ENCODE peak calls at places on chromosomes 7 and 10, in four cellular contexts. C is IMR-90, M is GM23338, W is astrocyte. G is an unnamed sample.

GRCh38 chr7:15889501-15889900 is 203.0 kb upstream of the MEOX2 start:
- DNase-seq in W (no peak), M (peak; percentile 29), C (no peak), G (peak; percentile 35)

GRCh38 chr10:86064219-86064618 is 302.4 kb downstream of the GRID1 start:
- DNase-seq in W (no peak), M (no peak), C (no peak), G (no peak)

GRCh38 chr10:3949741-3950140 is 164.7 kb upstream of the KLF6 start:
- DNase-seq in C (no peak), W (no peak), M (peak; percentile 20), G (peak; percentile 52)

GRCh38 chr7:28291559-28291958 is 111.0 kb upstream of the JAZF1 start:
- DNase-seq in W (no peak), M (peak; percentile 96), C (no peak), G (no peak)

GRCh38 chr10:59625842-59626522 is 83.7 kb downstream of the SLC16A9 start:
- DNase-seq in C (peak; percentile 71), M (peak; percentile 87), W (peak; percentile 49), G (peak; percentile 79)

GRCh38 chr7:64882341-64883112 is 20.5 kb upstream of the ZNF273 start:
- DNase-seq in W (peak; percentile 20), M (peak; percentile 83), C (no peak), G (peak; percentile 97)

GRCh38 chr7:127582361-127582760 is 3.0 kb downstream of the GCC1 start:
- DNase-seq in M (no peak), W (no peak), C (no peak), G (no peak)

GRCh38 chr7:155850730-155851678 is 38.7 kb upstream of the SHH start:
- DNase-seq in C (no peak), W (no peak), M (no peak), G (no peak)

GRCh38 chr7:152891160-152891621 is 131.6 kb downstream of the ACTR3B start:
- DNase-seq in M (no peak), C (no peak), W (no peak), G (peak; percentile 57)

GRCh38 chr7:21850531-21851285 is 95.0 kb downstream of the CDCA7L start:
- DNase-seq in W (peak; percentile 17), M (no peak), C (peak; percentile 11), G (peak; percentile 43)

GRCh38 chr7:135644154-135644553 is 18.2 kb upstream of the STMP1 start:
- DNase-seq in W (no peak), C (peak; percentile 12), M (no peak), G (no peak)

GRCh38 chr7:121401896-121402295 is 5.8 kb upstream of the FAM3C start:
- DNase-seq in C (no peak), M (no peak), W (no peak), G (peak; percentile 17)

GRCh38 chr7:45421096-45421495 is 153.1 kb upstream of the ADCY1 start:
- DNase-seq in M (no peak), W (peak; percentile 56), C (peak; percentile 5), G (no peak)

GRCh38 chr7:25624837-25625236 is 396.6 kb upstream of the NPVF start:
- DNase-seq in W (no peak), C (no peak), M (no peak), G (no peak)

GRCh38 chr7:74294191-74294998 is 5.2 kb downstream of the CLIP2 start:
- DNase-seq in M (peak; percentile 48), W (no peak), C (no peak), G (peak; percentile 96)

GRCh38 chr10:90148121-90148855 is 446.9 kb downstream of the KIF20B start:
- DNase-seq in W (peak; percentile 86), C (peak; percentile 22), M (peak; percentile 65), G (peak; percentile 62)

GRCh38 chr10:82171899-82172298 is 296.9 kb downstream of the NRG3 start:
- DNase-seq in C (no peak), M (no peak), W (no peak), G (no peak)

GRCh38 chr10:82176571-82176970 is 301.6 kb downstream of the NRG3 start:
- DNase-seq in C (no peak), M (no peak), W (no peak), G (no peak)
- H2AFZ ChIP-seq in C (no peak overlapping the region), M (no peak overlapping the region), W (no peak overlapping the region), G (no peak overlapping the region)

GRCh38 chr7:122468050-122468449 is 163.5 kb upstream of the FEZF1 start:
- DNase-seq in M (no peak), C (no peak), W (no peak), G (no peak)
- TF ChIP-seq CTCF in M (no peak), C (no peak), W (no peak), G (no peak)

DNA sequence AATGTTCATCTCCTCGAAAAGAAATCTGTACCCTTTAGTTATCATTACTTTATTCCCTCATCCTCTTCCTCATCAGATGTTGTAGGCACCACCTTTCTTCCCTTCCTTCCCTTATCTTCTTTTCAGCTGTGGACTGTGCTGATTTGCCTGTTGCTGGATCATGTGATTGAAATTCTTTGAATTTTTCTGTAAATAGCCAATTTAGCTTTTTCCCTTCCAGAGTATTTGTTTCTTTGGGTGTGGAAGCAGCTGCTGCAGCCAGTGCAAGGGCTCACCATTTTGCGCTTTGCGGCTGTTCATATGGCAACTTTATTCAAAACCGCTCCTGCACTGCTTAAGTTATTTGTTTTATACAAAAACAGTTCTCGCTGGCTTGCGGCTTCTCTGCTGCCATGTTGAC is 151.1 kb downstream of the AUTS2 start:
- DNase-seq in W (no peak), M (peak; percentile 41), C (no peak), G (no peak)
- H2AFZ ChIP-seq in W (no peak overlapping the region), M (no peak overlapping the region), C (no peak overlapping the region), G (no peak overlapping the region)

DNA sequence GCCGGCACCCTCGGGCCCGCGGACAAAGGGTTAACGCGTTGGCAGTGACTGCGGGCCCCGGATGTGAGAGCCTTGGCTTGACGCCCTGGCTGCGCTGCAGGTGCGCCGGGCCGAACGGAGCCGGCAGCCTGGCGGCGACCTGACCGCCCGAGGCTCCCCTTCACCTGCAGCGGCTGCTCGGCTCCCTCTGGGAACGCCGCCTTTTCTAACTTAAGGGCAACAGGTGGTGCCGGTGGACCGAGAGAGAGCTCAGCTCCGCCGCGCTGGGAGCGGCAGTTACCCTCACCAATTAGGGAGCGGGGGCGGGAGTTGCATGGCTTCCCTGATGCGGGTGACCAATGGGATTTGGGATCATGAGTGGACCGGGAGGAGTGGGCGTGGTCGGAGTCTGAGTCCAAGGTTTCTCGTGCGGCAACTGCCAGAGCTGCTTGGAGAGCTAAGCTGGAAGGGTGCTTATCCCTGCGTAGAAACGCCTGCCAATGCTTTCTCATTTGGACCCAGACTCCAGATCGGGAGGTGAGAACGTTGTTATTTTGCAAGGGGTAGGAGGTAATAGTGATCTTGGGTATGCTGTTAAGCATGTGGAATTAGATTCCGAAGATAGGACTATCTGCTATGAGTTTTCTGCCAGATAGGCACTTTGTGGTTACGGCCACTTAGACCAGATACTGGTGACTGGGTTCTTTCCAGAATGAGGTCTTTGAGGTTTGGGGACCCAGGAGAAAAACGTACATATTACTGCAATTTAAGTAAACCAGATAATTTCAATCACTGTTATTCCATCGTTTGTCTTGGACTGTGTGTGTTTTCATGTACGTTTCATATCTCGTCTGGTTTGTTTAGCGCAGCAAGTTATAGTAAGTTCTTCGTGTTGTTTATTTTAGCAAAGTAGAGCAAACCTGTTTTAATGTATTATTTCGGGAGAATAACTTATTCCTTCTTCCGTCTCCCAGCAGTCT is at the start of gene ARL4A:
- DNase-seq in W (peak; percentile 93), C (peak; percentile 98), M (peak; percentile 100), G (peak; percentile 99)
- TF ChIP-seq CTCF in W (no peak), C (peak; percentile 63), M (no peak), G (peak; percentile 41)

GRCh38 chr10:57657164-57657765 is 610.4 kb downstream of the IPMK start:
- DNase-seq in W (peak; percentile 22), M (peak; percentile 87), C (peak; percentile 39), G (peak; percentile 71)
- H2AFZ ChIP-seq in W (no peak overlapping the region), M (no peak overlapping the region), C (no peak overlapping the region), G (no peak overlapping the region)

DNA sequence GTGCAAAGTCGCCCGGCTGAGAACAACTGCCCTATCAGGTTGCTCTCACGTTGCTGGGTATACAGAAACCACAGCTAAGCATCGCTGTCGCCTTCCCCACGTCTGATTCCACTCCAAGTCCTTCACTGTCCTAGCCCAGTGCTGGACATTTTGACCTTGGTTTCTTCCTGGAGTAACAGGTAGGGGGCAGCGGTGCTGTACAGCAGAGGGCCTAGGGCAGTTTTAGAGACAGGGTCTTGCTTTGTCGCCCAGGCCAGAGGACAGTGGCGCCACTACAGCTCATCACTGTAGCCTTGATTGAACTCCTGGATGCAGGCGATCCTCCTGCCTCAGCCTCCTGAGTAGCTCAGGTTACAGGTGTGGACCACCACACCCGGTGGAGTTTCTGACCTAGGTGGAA is 2.6 kb downstream of the CLDN15 start:
- DNase-seq in C (no peak), M (peak; percentile 66), W (no peak), G (peak; percentile 68)
- TF ChIP-seq CTCF in C (peak; percentile 25), M (peak; percentile 64), W (peak; percentile 15), G (peak; percentile 28)

GRCh38 chr10:43261578-43261965 is 5.3 kb downstream of the RASGEF1A start:
- DNase-seq in C (no peak), W (no peak), M (no peak), G (peak; percentile 88)
- H2AFZ ChIP-seq in C (no peak overlapping the region), W (no peak overlapping the region), M (no peak overlapping the region), G (no peak overlapping the region)

GRCh38 chr10:11440250-11441150 is 170.9 kb downstream of the USP6NL start:
- DNase-seq in C (no peak), W (no peak), M (no peak), G (no peak)

GRCh38 chr10:11434323-11434722 is 177.1 kb downstream of the USP6NL start:
- DNase-seq in W (no peak), C (no peak), M (peak; percentile 74), G (no peak)

GRCh38 chr10:11435621-11436020 is 175.8 kb downstream of the USP6NL start:
- DNase-seq in W (no peak), M (peak; percentile 50), C (no peak), G (no peak)

GRCh38 chr10:11439523-11440053 is 171.9 kb downstream of the USP6NL start:
- DNase-seq in M (no peak), C (no peak), W (no peak), G (no peak)

DNA sequence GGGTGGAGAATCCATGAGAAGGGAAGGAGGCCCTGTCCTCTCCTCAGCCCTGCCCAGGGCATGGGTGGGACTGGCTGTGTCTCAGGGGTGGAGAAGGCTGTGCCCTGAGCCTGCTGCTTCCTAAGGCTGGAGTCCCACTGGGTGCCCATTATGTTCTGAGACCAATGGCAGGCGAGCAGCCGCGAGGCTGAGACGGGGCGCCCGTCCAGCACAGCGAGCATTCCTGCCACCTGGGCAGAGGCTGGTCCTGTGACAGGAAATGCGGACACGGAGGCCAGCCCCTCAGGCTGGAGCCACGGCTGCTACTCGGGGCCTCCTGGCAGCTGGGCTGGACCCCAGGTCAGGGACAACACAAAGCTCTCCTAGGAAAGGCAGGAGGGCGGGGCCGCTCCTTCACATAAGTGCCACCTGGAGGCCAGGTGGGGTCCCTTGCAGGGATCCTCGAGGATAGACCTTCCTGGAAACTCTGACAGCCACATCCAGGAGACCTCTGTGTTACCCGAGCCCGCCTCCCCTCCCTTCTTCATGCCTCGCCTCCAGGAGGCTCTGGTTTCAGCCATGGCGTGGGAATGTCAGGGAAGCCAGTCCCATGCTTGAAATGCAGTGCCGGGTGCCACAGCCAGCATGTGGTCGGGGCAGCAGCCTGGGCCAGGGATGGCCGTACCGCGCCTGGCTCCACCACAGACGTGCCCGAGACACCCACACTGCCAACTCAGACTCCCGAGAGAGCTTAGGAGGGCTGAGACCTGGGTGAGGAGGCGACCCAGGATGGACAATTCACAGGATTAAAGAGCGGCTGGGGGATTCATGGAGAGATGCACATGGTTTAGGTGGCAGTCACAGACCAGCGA is 173.8 kb downstream of the USP6NL start:
- DNase-seq in C (no peak), M (peak; percentile 82), W (no peak), G (no peak)
- TF ChIP-seq CTCF in C (no peak), M (no peak), W (no peak), G (no peak)